ENCODE peak calls at places on chromosomes 13 and 19, in ten cellular contexts. O, G, J, K, V, I, B, X, E and Y are unnamed samples.

GRCh38 chr19:6861683-6862286 is 25.6 kb upstream of the ADGRE1 start:
- DNase-seq in O (no peak), G (no peak), J (no peak), K (no peak), V (no peak), I (no peak), B (no peak), X (no peak), E (no peak), Y (no peak)

GRCh38 chr13:30409911-30410704 is 12.2 kb upstream of the UBE2L5 start:
- DNase-seq in O (peak), G (no peak), J (peak), K (no peak), V (no peak), I (peak), B (no peak), X (no peak), E (no peak), Y (no peak)

GRCh38 chr13:25844559-25845434 is 207.0 kb downstream of the SHISA2 start:
- DNase-seq in O (no peak), G (no peak), J (no peak), K (no peak), V (no peak), I (no peak), B (no peak), X (no peak), E (no peak), Y (no peak)

GRCh38 chr19:19550972-19551861 is 13.2 kb downstream of the CILP2 start:
- DNase-seq in O (no peak), G (no peak), J (no peak), K (no peak), V (no peak), I (no peak), B (no peak), X (no peak), E (no peak), Y (no peak)

GRCh38 chr19:17394891-17395415 is 957 bp upstream of the CCDC194 start:
- DNase-seq in O (peak), G (no peak), J (peak), K (peak), V (peak), I (peak), B (peak), X (no peak), E (no peak), Y (peak)

GRCh38 chr13:112812306-112813034 is 122.6 kb downstream of the ATP11A start:
- DNase-seq in O (no peak), G (no peak), J (peak), K (no peak), V (no peak), I (peak), B (no peak), X (no peak), E (no peak), Y (no peak)

GRCh38 chr19:11373166-11373884 is 1.1 kb upstream of the SWSAP1 start:
- DNase-seq in O (peak), G (no peak), J (no peak), K (no peak), V (no peak), I (peak), B (peak), X (no peak), E (no peak), Y (no peak)

GRCh38 chr13:33351324-33351723 is 65.8 kb upstream of the STARD13 start:
- DNase-seq in O (peak), G (peak), J (peak), K (no peak), V (no peak), I (peak), B (no peak), X (no peak), E (peak), Y (peak)

GRCh38 chr19:22945560-22945959 is 57.4 kb downstream of the ZNF728 start:
- DNase-seq in O (no peak), G (no peak), J (peak), K (no peak), V (no peak), I (peak), B (no peak), X (no peak), E (no peak), Y (no peak)

GRCh38 chr13:37531054-37531453 is 67.5 kb downstream of the POSTN start:
- DNase-seq in O (peak), G (peak), J (peak), K (no peak), V (no peak), I (peak), B (no peak), X (no peak), E (no peak), Y (no peak)

GRCh38 chr13:98738213-98738612 is 14.3 kb downstream of the SLC15A1 start:
- DNase-seq in O (no peak), G (no peak), J (no peak), K (no peak), V (no peak), I (no peak), B (no peak), X (no peak), E (no peak), Y (no peak)

GRCh38 chr19:58380037-58380735 is 644 bp downstream of the ZNF837 start:
- DNase-seq in O (no peak), G (no peak), J (no peak), K (no peak), V (no peak), I (no peak), B (no peak), X (peak), E (no peak), Y (no peak)

GRCh38 chr19:56678205-56678604 is 6.6 kb upstream of the ZNF835 start:
- DNase-seq in O (no peak), G (no peak), J (no peak), K (no peak), V (no peak), I (no peak), B (no peak), X (no peak), E (no peak), Y (no peak)